ENCODE peak calls at places on chromosomes 5 and 9, in four cellular contexts. One of them, this sample, is unnamed.

GRCh38 chr9:7936201-7936600 is 136.6 kb upstream of the DMAC1 start:
- DNase-seq in non-pigmented ciliary epithelial cell: no peak
- DNase-seq in DMS153: no peak
- DNase-seq in T-helper 1 cell: peak
- DNase-seq in this sample: no peak

GRCh38 chr9:35254237-35254636 is 92.4 kb downstream of the UNC13B start:
- DNase-seq in non-pigmented ciliary epithelial cell: no peak
- DNase-seq in DMS153: peak
- DNase-seq in T-helper 1 cell: no peak
- DNase-seq in this sample: no peak

GRCh38 chr5:163578652-163579051 is 73.2 kb downstream of the MAT2B start:
- DNase-seq in non-pigmented ciliary epithelial cell: no peak
- DNase-seq in DMS153: no peak
- DNase-seq in T-helper 1 cell: no peak
- DNase-seq in this sample: no peak

GRCh38 chr9:3240651-3241268 is 285.0 kb downstream of the RFX3 start:
- DNase-seq in non-pigmented ciliary epithelial cell: peak
- DNase-seq in DMS153: peak
- DNase-seq in T-helper 1 cell: peak
- DNase-seq in this sample: peak

GRCh38 chr5:1892211-1892610 is 9.5 kb upstream of the IRX4 start:
- DNase-seq in non-pigmented ciliary epithelial cell: no peak
- DNase-seq in DMS153: no peak
- DNase-seq in T-helper 1 cell: no peak
- DNase-seq in this sample: no peak

GRCh38 chr9:114820776-114821501 is 15.1 kb upstream of the TNFSF15 start:
- DNase-seq in non-pigmented ciliary epithelial cell: no peak
- DNase-seq in DMS153: no peak
- DNase-seq in T-helper 1 cell: no peak
- DNase-seq in this sample: no peak

GRCh38 chr5:95963650-95964410 is 2.2 kb upstream of the ELL2 start:
- DNase-seq in non-pigmented ciliary epithelial cell: no peak
- DNase-seq in DMS153: no peak
- DNase-seq in T-helper 1 cell: peak
- DNase-seq in this sample: no peak

GRCh38 chr9:105968811-105969466 is 274.6 kb downstream of the TMEM38B start:
- DNase-seq in non-pigmented ciliary epithelial cell: no peak
- DNase-seq in DMS153: no peak
- DNase-seq in T-helper 1 cell: no peak
- DNase-seq in this sample: no peak

GRCh38 chr9:127779136-127779981 is 893 bp upstream of the SH2D3C start:
- DNase-seq in non-pigmented ciliary epithelial cell: no peak
- DNase-seq in DMS153: no peak
- DNase-seq in T-helper 1 cell: peak
- DNase-seq in this sample: peak

GRCh38 chr9:113501821-113502220 is 38.3 kb downstream of the RGS3 start:
- DNase-seq in non-pigmented ciliary epithelial cell: no peak
- DNase-seq in DMS153: no peak
- DNase-seq in T-helper 1 cell: no peak
- DNase-seq in this sample: no peak

GRCh38 chr5:153964201-153965101 is 74.3 kb downstream of the FAM114A2 start:
- DNase-seq in non-pigmented ciliary epithelial cell: no peak
- DNase-seq in DMS153: no peak
- DNase-seq in T-helper 1 cell: no peak
- DNase-seq in this sample: no peak

GRCh38 chr5:115770466-115770865 is 46.0 kb downstream of the CDO1 start:
- DNase-seq in non-pigmented ciliary epithelial cell: no peak
- DNase-seq in DMS153: no peak
- DNase-seq in T-helper 1 cell: peak
- DNase-seq in this sample: no peak